ENCODE peak calls at places on chromosome 1, in seven cellular contexts. X is activated gamma-delta T cell treated with Interleukin-2 at 50 U/mL for 16 hours; J is stimulated activated CD4-positive, alpha-beta T cell treated with anti-CD3 and anti-CD28 coated beads, Interleukin-4, amount 100 ng/mL, for 4 hours; Q is activated CD8-positive, alpha-beta T cell treated with anti-CD3 and anti-CD28 coated beads for 36 hours; B is non-pigmented ciliary epithelial cell; W is naive B cell; M is NCI-H1417 treated with DMSO at 0.1 percent for 48 hours. V is an unnamed sample.

GRCh38 chr1:5423109-5423508 is 569.1 kb downstream of the NPHP4 start:
- DNase-seq in B (no peak), X (peak), J (peak), M (peak), W (no peak), Q (peak), V (peak)

GRCh38 chr1:115454835-115455511 is 116.9 kb upstream of the NGF start:
- DNase-seq in W (no peak), M (no peak), J (no peak), X (no peak), B (no peak), Q (no peak), V (no peak)

GRCh38 chr1:12669529-12670068 is 25.7 kb downstream of the AADACL4 start:
- DNase-seq in Q (no peak), M (no peak), J (no peak), W (no peak), B (no peak), X (no peak), V (no peak)

GRCh38 chr1:6483010-6483760 is 8.3 kb downstream of the PLEKHG5 start:
- DNase-seq in M (no peak), J (no peak), B (no peak), W (no peak), X (no peak), Q (no peak), V (no peak)

GRCh38 chr1:207361910-207362309 is 40.4 kb downstream of the CD55 start:
- DNase-seq in W (no peak), M (no peak), J (no peak), B (no peak), Q (no peak), X (no peak), V (no peak)

GRCh38 chr1:243712890-243713425 is 137.1 kb downstream of the AKT3 start:
- DNase-seq in M (peak), W (no peak), Q (no peak), B (no peak), J (no peak), X (no peak), V (no peak)

GRCh38 chr1:33396188-33397124 is 34.4 kb downstream of the PHC2 start:
- DNase-seq in J (no peak), W (no peak), B (no peak), Q (peak), M (no peak), X (no peak), V (no peak)

GRCh38 chr1:212613440-212614335 is 5.1 kb downstream of the ATF3 start:
- DNase-seq in W (no peak), J (no peak), M (no peak), B (no peak), Q (no peak), X (no peak), V (no peak)

GRCh38 chr1:110605901-110606783 is at the start of gene KCNA2:
- DNase-seq in M (no peak), Q (no peak), J (peak), B (no peak), X (no peak), W (no peak), V (no peak)